ENCODE peak calls at places on chromosomes 6 and 20, in six cellular contexts. C is AG10803, E is IMR-90, M is fibroblast of pulmonary artery, P is gastrocnemius medialis, H is esophagus squamous epithelium. W is an unnamed sample.

GRCh38 chr20:2747676-2748235 is 52.7 kb downstream of the CPXM1 start:
- DNase-seq in M (no peak), H (no peak), P (no peak), C (no peak), E (peak; percentile 12), W (no peak)

GRCh38 chr6:113909224-113909856 is 52.2 kb downstream of the MARCKS start:
- DNase-seq in P (no peak), E (peak; percentile 79), H (no peak), C (peak; percentile 83), M (peak; percentile 83), W (peak; percentile 86)

GRCh38 chr20:64082126-64082638 is 2.0 kb downstream of the LKAAEAR1 start:
- DNase-seq in P (no peak), E (no peak), C (no peak), H (no peak), M (no peak), W (no peak)

GRCh38 chr6:169863149-169863525 is 111.7 kb downstream of the ERMARD start:
- DNase-seq in E (no peak), M (no peak), H (no peak), C (no peak), P (no peak), W (no peak)

GRCh38 chr20:59145926-59146800 is 17.5 kb upstream of the ZNF831 start:
- DNase-seq in H (no peak), C (no peak), M (no peak), E (no peak), P (no peak), W (no peak)

GRCh38 chr6:152273638-152274037 is 363.5 kb downstream of the SYNE1 start:
- DNase-seq in H (no peak), M (no peak), C (peak; percentile 44), E (no peak), P (peak; percentile 60), W (peak; percentile 26)

GRCh38 chr6:167093922-167094432 is 28.9 kb upstream of the CCR6 start:
- DNase-seq in M (no peak), P (no peak), C (no peak), E (no peak), H (no peak), W (no peak)

GRCh38 chr6:148709577-148709976 is 37.3 kb upstream of the UST start:
- DNase-seq in M (no peak), H (no peak), E (peak; percentile 63), P (no peak), C (no peak), W (peak; percentile 14)

GRCh38 chr6:72149715-72150114 is 263.4 kb downstream of the RIMS1 start:
- DNase-seq in C (no peak), M (no peak), P (no peak), E (no peak), H (no peak), W (no peak)

GRCh38 chr20:12874933-12875332 is 133.8 kb upstream of the SPTLC3 start:
- DNase-seq in H (no peak), E (no peak), C (no peak), M (no peak), P (no peak), W (no peak)

GRCh38 chr6:150877928-150878327 is 12.4 kb downstream of the MTHFD1L start:
- DNase-seq in H (no peak), E (no peak), C (no peak), P (no peak), M (no peak), W (no peak)

GRCh38 chr20:62739581-62740285 is 31.1 kb downstream of the NTSR1 start:
- DNase-seq in H (no peak), P (no peak), M (no peak), E (no peak), C (peak; percentile 47), W (peak; percentile 18)

GRCh38 chr6:43836507-43836906 is 66.5 kb downstream of the VEGFA start:
- DNase-seq in H (no peak), P (no peak), M (no peak), E (peak; percentile 46), C (no peak), W (no peak)

GRCh38 chr20:19483309-19483708 is 270.9 kb downstream of the SLC24A3 start:
- DNase-seq in M (no peak), E (no peak), P (no peak), H (no peak), C (no peak), W (no peak)

GRCh38 chr6:161273356-161273751 is 507 bp downstream of the AGPAT4 start:
- DNase-seq in H (no peak), P (no peak), M (peak; percentile 66), C (peak; percentile 52), E (peak; percentile 48), W (peak; percentile 62)

GRCh38 chr20:56689852-56690485 is 60.9 kb downstream of the TFAP2C start:
- DNase-seq in C (peak; percentile 87), P (no peak), H (no peak), E (no peak), M (peak; percentile 11), W (no peak)

GRCh38 chr6:19410477-19410876 is 426.7 kb upstream of the ID4 start:
- DNase-seq in H (no peak), C (peak; percentile 33), M (peak; percentile 79), E (peak; percentile 51), P (no peak), W (peak; percentile 78)

GRCh38 chr6:139883776-139884175 is 509.3 kb upstream of the CITED2 start:
- DNase-seq in M (peak; percentile 22), P (no peak), E (peak; percentile 27), C (peak; percentile 68), H (no peak), W (peak; percentile 24)

DNA sequence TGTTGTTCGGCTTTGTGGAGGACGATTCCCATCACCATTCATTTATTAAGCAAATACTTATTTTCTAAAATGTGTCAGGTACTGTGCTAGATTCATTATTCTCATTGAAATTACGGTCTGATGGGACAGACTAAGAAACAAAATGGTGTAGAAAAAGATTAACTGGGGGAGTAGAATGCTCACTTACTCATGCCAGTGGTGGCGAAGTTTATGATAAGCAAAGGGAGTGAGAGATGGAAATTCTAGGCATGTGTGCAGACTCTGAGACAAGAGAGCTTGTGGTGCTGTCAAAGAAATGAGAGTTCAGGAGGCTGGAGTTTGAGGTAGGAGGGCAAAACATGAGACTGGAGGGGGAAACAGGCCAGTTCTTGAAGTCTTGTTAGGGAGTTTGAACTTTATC is 896 bp downstream of the RPP21 start:
- DNase-seq in M (no peak), H (no peak), C (no peak), P (no peak), E (no peak), W (no peak)
- H3K4me3 ChIP-seq in M (peak overlapping the region; percentile 85), H (peak overlapping the region; percentile 90), C (peak overlapping the region; percentile 90), P (peak overlapping the region; percentile 99), E (peak overlapping the region; percentile 98), W (peak overlapping the region; percentile 89)

DNA sequence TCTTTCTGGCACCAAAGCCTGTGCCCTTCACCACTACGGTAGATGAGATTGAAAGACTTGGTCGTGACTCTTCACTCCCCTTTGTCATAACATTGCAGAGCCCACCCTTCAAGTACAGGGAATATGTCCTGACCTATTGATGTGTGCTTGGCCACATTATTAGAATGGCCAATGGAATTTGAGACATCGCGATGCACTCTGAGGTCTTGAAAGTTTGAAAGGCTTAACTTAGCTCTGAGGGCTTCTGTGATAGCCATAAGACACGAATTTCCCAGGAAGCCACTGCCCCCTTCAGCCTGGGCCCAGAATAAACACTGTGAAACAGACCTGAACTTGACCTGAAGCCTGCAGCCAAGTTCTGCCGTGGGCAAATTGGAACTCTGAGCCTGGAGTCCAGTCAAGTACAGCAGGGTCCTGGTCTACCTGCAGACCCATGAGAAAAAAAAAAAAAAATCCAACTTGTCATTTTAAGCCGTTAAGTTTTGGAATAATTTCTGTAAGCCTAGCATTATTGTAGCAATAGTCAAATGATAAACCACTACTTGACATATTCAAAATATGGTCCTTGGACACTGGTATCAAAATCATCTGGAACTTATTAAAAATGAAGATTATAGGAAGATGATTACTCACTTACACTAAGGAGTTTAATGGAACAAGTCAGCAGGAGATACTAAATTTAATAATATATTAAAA is 36.9 kb upstream of the TRAF3IP2 start:
- DNase-seq in H (no peak), M (peak; percentile 84), E (peak; percentile 66), C (peak; percentile 79), P (peak; percentile 75), W (peak; percentile 90)
- TF ChIP-seq CTCF in H (peak; percentile 37), M (peak; percentile 76), E (peak; percentile 79), C (peak; percentile 81), P (peak; percentile 63), W (peak; percentile 72)

DNA sequence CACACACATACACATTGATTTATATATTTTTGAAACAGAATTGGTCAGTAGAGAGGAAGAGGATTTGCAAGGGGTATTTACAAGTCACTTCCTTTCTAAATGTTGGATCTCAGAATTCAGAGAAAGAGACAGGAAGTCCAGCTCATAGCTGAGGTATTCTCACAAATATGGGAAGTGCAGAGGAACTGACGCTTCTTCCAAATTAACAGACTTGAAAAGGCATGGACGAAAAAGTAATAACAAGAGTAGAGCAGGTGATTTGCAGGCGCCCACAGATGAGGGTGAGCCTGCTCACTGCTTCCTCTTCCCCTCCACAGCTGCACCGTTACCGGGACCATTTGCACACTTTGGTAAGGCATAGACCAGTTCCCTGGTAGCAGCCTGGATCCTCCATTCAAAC is 246.4 kb downstream of the PHACTR1 start:
- DNase-seq in P (no peak), E (no peak), M (peak; percentile 63), H (no peak), C (peak; percentile 37), W (peak; percentile 62)
- H3K4me3 ChIP-seq in P (no peak overlapping the region), E (no peak overlapping the region), M (no peak overlapping the region), H (no peak overlapping the region), C (no peak overlapping the region), W (no peak overlapping the region)

GRCh38 chr20:1326031-1326930 is 2.7 kb downstream of the SDCBP2 start:
- DNase-seq in E (peak; percentile 41), H (no peak), P (peak; percentile 50), M (peak; percentile 76), C (peak; percentile 51), W (peak; percentile 72)

GRCh38 chr20:1330075-1330830 is 1.3 kb upstream of the SDCBP2 start:
- DNase-seq in E (no peak), H (no peak), M (peak; percentile 74), C (peak; percentile 38), P (peak; percentile 93), W (peak; percentile 87)

GRCh38 chr20:1327241-1327653 is 1.7 kb downstream of the SDCBP2 start:
- DNase-seq in C (peak; percentile 63), M (peak; percentile 94), E (peak; percentile 79), H (no peak), P (no peak), W (peak; percentile 83)

GRCh38 chr20:1328680-1329330 is at the start of gene SDCBP2:
- DNase-seq in H (no peak), C (no peak), P (no peak), E (no peak), M (no peak), W (no peak)

GRCh38 chr20:1327827-1328679 is 886 bp downstream of the SDCBP2 start:
- DNase-seq in H (no peak), P (peak; percentile 43), M (no peak), C (no peak), E (no peak), W (no peak)
- TF ChIP-seq CTCF in H (no peak), P (no peak), M (no peak), C (no peak), E (no peak), W (no peak)

DNA sequence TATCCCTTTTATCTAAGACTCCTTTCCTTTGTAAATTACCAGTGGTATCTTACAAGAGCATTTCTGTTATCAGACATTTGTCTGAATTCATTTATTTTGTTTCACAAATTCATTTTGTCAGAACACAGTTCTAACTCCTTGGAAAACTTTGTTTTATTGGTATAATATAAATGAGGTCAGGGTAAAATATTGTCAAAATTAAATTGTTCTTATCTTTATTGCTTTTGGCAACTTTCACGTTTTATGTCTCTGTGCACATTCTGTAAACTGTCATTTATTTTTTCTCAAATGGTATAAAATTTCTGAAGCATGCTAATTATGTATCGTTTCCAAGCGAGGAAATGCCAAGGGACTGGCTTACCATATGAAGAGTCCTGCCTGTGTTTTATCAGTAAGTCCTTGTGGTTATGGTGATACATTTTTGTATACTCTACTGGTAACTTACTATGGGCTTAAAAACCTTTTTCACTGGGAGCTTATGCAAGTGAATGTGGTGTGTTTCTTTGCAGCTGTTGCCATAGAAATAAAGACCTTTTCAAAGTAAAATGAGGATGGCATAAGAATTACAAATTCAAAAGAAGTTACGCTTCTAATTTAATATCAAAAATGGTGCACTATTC is 214.2 kb downstream of the COL19A1 start:
- DNase-seq in H (no peak), P (no peak), C (no peak), M (no peak), E (no peak), W (no peak)
- H3K4me3 ChIP-seq in H (no peak overlapping the region), P (no peak overlapping the region), C (no peak overlapping the region), M (no peak overlapping the region), E (no peak overlapping the region), W (no peak overlapping the region)